ENCODE peak calls at places on chromosomes 11 and 22, in eight cellular contexts. L, C, N, P, E, D, I and V are unnamed samples.

GRCh38 chr11:33582636-33583325 is 117.8 kb downstream of the C11orf91 start:
- DNase-seq in L (no peak), C (no peak), N (no peak), P (no peak), E (no peak), D (no peak), I (no peak), V (no peak)

GRCh38 chr11:35387341-35387982 is 31.9 kb downstream of the SLC1A2 start:
- DNase-seq in L (no peak), C (no peak), N (no peak), P (no peak), E (no peak), D (no peak), I (peak), V (no peak)

GRCh38 chr11:66278396-66279091 is 569 bp downstream of the CNIH2 start:
- DNase-seq in L (no peak), C (no peak), N (no peak), P (no peak), E (no peak), D (no peak), I (no peak), V (no peak)

GRCh38 chr11:128465946-128466688 is 121.2 kb downstream of the ETS1 start:
- DNase-seq in L (no peak), C (no peak), N (no peak), P (no peak), E (no peak), D (no peak), I (no peak), V (no peak)

GRCh38 chr11:28526406-28526751 is 418.2 kb downstream of the METTL15 start:
- DNase-seq in L (no peak), C (no peak), N (no peak), P (no peak), E (no peak), D (no peak), I (peak), V (no peak)

GRCh38 chr11:76839326-76839725 is 21.4 kb upstream of the ACER3 start:
- DNase-seq in L (no peak), C (no peak), N (no peak), P (no peak), E (no peak), D (no peak), I (no peak), V (no peak)

GRCh38 chr11:130168105-130168504 is 8.5 kb downstream of the ST14 start:
- DNase-seq in L (no peak), C (no peak), N (no peak), P (no peak), E (no peak), D (no peak), I (peak), V (no peak)

GRCh38 chr11:76768091-76769047 is 14.8 kb upstream of the TSKU start:
- DNase-seq in L (no peak), C (no peak), N (peak), P (no peak), E (no peak), D (no peak), I (peak), V (no peak)

GRCh38 chr22:17786435-17787158 is 12.3 kb upstream of the BID start:
- DNase-seq in L (no peak), C (no peak), N (peak), P (no peak), E (peak), D (no peak), I (peak), V (no peak)

GRCh38 chr11:77557553-77557952 is 32.2 kb upstream of the AQP11 start:
- DNase-seq in L (no peak), C (no peak), N (no peak), P (no peak), E (no peak), D (peak), I (peak), V (no peak)

GRCh38 chr11:33700425-33701271 is at the start of gene C11orf91:
- DNase-seq in L (peak), C (peak), N (peak), P (peak), E (peak), D (peak), I (peak), V (peak)

GRCh38 chr22:44170470-44170869 is 10.3 kb upstream of the PARVG start:
- DNase-seq in L (no peak), C (no peak), N (no peak), P (no peak), E (no peak), D (no peak), I (no peak), V (no peak)

GRCh38 chr11:117560786-117561530 is 233.3 kb downstream of the CEP164 start:
- DNase-seq in L (no peak), C (no peak), N (no peak), P (no peak), E (no peak), D (no peak), I (no peak), V (no peak)

GRCh38 chr22:31530816-31531180 is 34.5 kb downstream of the SFI1 start:
- DNase-seq in L (no peak), C (no peak), N (no peak), P (no peak), E (no peak), D (no peak), I (no peak), V (peak)

GRCh38 chr11:37104380-37104779 is 506.3 kb upstream of the RAG2 start:
- DNase-seq in L (no peak), C (no peak), N (no peak), P (no peak), E (no peak), D (no peak), I (no peak), V (no peak)

GRCh38 chr11:93844568-93844967 is 5.8 kb downstream of the VSTM5 start:
- DNase-seq in L (no peak), C (no peak), N (no peak), P (no peak), E (no peak), D (no peak), I (no peak), V (no peak)

GRCh38 chr11:1749787-1750351 is 526 bp downstream of the IFITM10 start:
- DNase-seq in L (peak), C (no peak), N (peak), P (no peak), E (no peak), D (no peak), I (peak), V (peak)

GRCh38 chr11:93959663-93960062 is 61.5 kb upstream of the HEPHL1 start:
- DNase-seq in L (no peak), C (no peak), N (no peak), P (no peak), E (no peak), D (no peak), I (no peak), V (no peak)